ENCODE peak calls at places on chromosomes 7 and 10, in six cellular contexts. B is ascending aorta; Y is psoas muscle; Z is left lung; P is HCT116; A is CD8-positive, alpha-beta T cell. W is an unnamed sample.

GRCh38 chr10:71921319-71922027 is 42.7 kb upstream of the CHST3 start:
- DNase-seq in Z (peak; percentile 41), B (peak; percentile 84), Y (peak; percentile 87), P (no peak), A (no peak), W (no peak)

GRCh38 chr10:126218778-126219649 is 169.3 kb downstream of the ADAM12 start:
- DNase-seq in P (no peak), A (no peak), Z (no peak), B (no peak), Y (no peak), W (no peak)

GRCh38 chr7:38000272-38000671 is 79.8 kb downstream of the EPDR1 start:
- DNase-seq in P (no peak), Z (no peak), Y (no peak), A (no peak), B (no peak), W (no peak)

GRCh38 chr10:128064615-128065580 is 61.3 kb downstream of the MKI67 start:
- DNase-seq in P (no peak), B (peak; percentile 89), Y (peak; percentile 87), Z (peak; percentile 87), A (peak; percentile 73), W (no peak)

GRCh38 chr7:45069444-45070253 is 19.1 kb downstream of the NACAD start:
- DNase-seq in Y (no peak), P (no peak), B (peak; percentile 52), Z (peak; percentile 19), A (no peak), W (no peak)

GRCh38 chr10:5890519-5890878 is 456 bp downstream of the FBH1 start:
- DNase-seq in P (no peak), Y (no peak), A (no peak), B (peak; percentile 66), Z (no peak), W (no peak)

GRCh38 chr10:76939862-76940495 is 697.6 kb downstream of the KCNMA1 start:
- DNase-seq in A (no peak), Z (no peak), P (no peak), B (no peak), Y (no peak), W (no peak)

GRCh38 chr7:67522504-67522903 is 525.9 kb downstream of the TYW1 start:
- DNase-seq in B (no peak), A (no peak), P (no peak), Y (no peak), Z (no peak), W (no peak)

GRCh38 chr7:107854989-107855388 is 36.0 kb upstream of the DLD start:
- DNase-seq in A (no peak), B (no peak), P (no peak), Z (no peak), Y (no peak), W (no peak)

GRCh38 chr7:608361-608760 is 88.7 kb upstream of the PDGFA start:
- DNase-seq in Z (no peak), B (no peak), Y (no peak), A (no peak), P (no peak), W (no peak)

GRCh38 chr10:110429301-110429700 is 68.4 kb upstream of the DUSP5 start:
- DNase-seq in P (no peak), Z (peak; percentile 8), A (no peak), B (peak; percentile 21), Y (no peak), W (no peak)

GRCh38 chr7:26202019-26202985 is 757 bp downstream of the CBX3 start:
- DNase-seq in A (peak; percentile 55), P (no peak), B (peak; percentile 70), Y (peak; percentile 82), Z (no peak), W (no peak)

GRCh38 chr7:433558-433957 is 86.1 kb downstream of the PDGFA start:
- DNase-seq in B (no peak), Y (no peak), P (no peak), A (no peak), Z (no peak), W (no peak)

DNA sequence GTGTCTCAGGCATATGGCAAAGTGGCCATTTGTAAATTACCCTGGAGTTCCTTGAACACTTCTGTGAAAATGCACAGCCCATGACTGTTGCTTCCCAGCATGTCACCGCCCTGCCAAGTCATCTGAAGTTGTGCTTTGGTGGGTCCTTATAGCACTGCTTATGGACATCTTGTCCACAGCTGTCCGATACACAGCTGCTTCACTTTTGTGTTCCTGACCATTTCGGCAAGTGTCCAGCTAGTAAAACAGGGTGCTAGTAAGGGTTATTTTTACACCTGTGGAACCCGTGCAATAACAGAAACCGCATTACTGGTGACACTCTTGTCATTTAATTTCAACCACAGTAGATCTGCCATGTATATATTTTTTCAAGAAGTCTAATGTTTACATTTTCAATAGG is 29.7 kb downstream of the PIP4K2A start:
- DNase-seq in B (no peak), Z (no peak), A (no peak), Y (no peak), P (no peak), W (no peak)
- H3K27ac ChIP-seq in B (no peak overlapping the region), Z (no peak overlapping the region), A (no peak overlapping the region), Y (no peak overlapping the region), P (no peak overlapping the region), W (no peak overlapping the region)

DNA sequence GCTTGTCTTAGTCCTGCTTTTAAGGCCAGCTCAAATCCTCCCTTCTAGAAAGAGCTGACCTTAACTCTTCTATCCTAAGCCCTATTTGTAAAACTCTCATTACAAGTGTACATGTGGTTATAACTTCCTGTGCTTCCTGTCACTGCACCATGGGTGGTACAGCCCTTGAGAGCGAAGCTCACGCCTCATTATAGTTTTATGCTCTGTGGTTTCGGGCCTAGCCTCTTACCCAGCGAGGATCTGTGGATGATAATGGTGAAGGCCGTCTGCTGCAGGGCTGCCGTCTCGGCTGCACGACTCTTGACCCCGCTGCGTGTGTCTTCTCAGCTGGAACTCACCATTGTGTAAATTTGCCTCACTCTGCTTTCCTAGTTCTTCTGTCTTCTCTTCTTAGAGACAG is 74.6 kb downstream of the CUL1 start:
- DNase-seq in Z (no peak), B (no peak), P (no peak), Y (no peak), A (peak; percentile 38), W (no peak)
- H3K4me3 ChIP-seq in Z (no peak overlapping the region), B (no peak overlapping the region), P (no peak overlapping the region), Y (no peak overlapping the region), A (no peak overlapping the region), W (no peak overlapping the region)

GRCh38 chr7:96224682-96225081 is 97.2 kb downstream of the SLC25A13 start:
- DNase-seq in Y (no peak), P (no peak), A (no peak), Z (no peak), B (no peak), W (no peak)
- TF ChIP-seq CTCF in Y (peak; percentile 19), P (peak; percentile 19), A (no peak), Z (no peak), B (no peak), W (no peak)

DNA sequence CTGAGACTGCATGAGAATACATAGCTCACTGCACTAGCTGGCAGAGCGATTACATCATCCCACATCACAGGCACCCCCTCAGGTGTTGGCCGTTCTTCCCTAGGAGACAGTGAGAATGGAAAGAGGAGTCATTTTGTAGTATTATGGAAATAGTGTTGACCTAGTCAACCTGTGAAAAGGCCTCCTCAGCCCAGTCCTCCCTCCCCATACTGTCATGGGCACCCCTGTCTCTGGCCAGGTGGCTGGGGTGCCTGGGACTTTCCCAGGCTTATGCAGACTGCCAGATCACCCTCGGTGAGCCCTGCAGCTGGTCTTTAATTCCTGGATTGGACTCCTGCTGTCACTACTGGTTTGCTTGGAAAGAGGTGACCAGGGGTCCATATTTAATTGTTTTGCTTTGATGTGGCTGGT is 4.0 kb downstream of the INPP5A start:
- DNase-seq in Y (peak; percentile 41), B (no peak), P (no peak), Z (peak; percentile 19), A (no peak), W (no peak)
- H3K27ac ChIP-seq in Y (no peak overlapping the region), B (no peak overlapping the region), P (no peak overlapping the region), Z (no peak overlapping the region), A (no peak overlapping the region), W (no peak overlapping the region)

DNA sequence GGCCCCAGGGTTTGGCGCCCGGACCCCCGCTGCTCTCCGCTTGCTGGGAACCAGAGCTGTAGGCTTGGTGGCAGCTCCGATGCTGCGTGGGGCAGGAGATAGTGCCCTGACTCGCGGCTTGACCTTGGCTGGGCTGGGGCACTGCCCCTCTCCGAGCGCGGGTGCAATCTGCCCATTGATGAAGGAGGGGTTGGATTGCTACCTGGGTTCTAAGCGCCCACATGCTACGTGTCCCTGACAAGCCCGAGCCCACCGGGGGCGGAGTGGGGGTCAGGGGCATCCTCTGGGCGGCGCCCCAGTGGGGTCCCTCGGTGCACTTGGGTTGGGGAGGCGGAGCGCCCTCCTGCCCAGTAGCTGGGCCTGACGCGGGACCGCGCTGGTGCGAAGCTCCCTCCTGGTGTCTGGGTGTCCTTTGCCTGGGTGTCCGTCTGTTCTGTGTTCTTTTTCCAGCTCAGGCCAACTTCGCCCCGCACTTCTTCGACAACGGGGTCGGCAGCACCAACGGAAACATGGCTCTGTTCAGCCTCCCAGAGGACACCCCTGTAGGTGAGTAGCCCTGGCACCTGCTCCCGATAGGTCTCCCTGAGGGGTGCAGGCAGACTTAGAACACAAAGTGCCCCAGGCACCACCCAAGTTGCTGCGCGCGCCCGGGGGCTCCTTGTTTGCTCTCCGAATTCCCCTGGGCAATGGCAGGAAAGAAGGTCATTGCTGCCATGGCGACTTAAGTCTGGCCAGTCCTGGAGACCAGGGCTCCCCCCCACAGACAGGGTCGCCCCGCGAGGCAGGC is 900 bp downstream of the CDHR1 start:
- DNase-seq in B (no peak), Z (no peak), A (no peak), P (no peak), Y (no peak), W (no peak)
- H3K4me3 ChIP-seq in B (peak overlapping the region; percentile 61), Z (no peak overlapping the region), A (peak overlapping the region; percentile 56), P (no peak overlapping the region), Y (peak overlapping the region; percentile 57), W (peak overlapping the region; percentile 27)

DNA sequence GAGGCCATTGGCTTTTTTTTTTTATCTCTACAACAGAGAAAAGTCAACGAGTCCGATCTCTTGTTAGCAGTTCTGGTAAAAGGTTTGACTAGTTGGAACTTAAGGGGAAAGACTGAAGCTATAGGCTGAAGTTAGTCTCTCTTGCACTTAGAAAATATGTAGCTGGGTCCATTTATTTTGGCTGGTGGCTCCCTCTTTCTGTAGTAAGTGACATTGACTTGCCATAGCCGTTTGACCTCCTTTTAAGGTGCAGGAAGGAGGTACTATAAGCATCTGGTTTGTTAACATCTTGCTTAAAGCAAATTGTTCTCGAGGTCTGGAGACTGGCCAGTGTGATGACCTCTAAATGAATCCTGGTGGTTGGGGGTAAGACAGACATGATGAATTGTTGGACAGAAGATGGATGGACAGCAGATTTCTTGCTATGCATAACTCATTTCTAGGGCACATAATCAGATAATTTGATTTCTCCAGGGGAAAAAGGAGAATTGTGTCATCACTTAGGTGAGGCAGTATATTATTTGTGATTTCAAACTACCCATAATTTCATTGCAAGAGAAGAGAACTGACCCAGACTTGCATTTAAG is 356.3 kb upstream of the GALNT17 start:
- DNase-seq in Y (no peak), Z (no peak), B (no peak), A (no peak), P (no peak), W (no peak)
- TF ChIP-seq CTCF in Y (no peak), Z (no peak), B (no peak), A (no peak), P (no peak), W (no peak)

DNA sequence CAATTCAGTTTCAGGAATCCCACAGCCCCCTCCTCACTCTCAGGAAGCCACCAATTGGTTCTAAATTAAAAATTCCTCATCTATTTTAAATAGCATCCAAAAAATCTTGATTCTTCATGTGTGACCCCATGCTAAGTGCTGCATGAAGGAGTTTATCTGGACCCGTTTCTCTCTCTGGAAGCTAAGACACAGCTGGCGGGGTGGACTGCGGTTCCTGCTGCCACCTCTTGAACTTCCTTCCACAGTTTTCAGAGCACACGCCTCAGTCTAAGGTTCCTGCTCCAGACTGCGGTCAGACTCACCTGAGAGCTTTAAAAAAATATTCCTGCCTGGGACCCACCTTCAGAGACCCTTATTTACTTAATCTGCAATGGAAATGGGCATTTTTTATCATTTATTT is 34.5 kb downstream of the LYZL1 start:
- DNase-seq in Y (no peak), Z (no peak), P (no peak), A (no peak), B (no peak), W (no peak)
- H3K27ac ChIP-seq in Y (no peak overlapping the region), Z (no peak overlapping the region), P (no peak overlapping the region), A (no peak overlapping the region), B (no peak overlapping the region), W (no peak overlapping the region)